ENCODE peak calls at places on chromosome 21, in nine cellular contexts. K is endothelial cell; C is NCI-H2171 treated with DMSO at 0.1 percent for 48 hours; F is non-pigmented ciliary epithelial cell; Q is T-helper 22 cell; H is EL; P is effector memory CD8-positive, alpha-beta T cell; Z is pancreas; X is hypothalamus. N is an unnamed sample.

GRCh38 chr21:37520801-37521200 is 154.2 kb downstream of the DYRK1A start:
- DNase-seq in K (no peak), C (no peak), F (no peak), Q (no peak), H (no peak), P (no peak), Z (no peak), X (no peak), N (no peak)

GRCh38 chr21:46500224-46500861 is 41.7 kb downstream of the DIP2A start:
- DNase-seq in K (no peak), C (no peak), F (no peak), Q (no peak), H (peak; percentile 35), P (no peak), Z (no peak), X (no peak), N (no peak)

GRCh38 chr21:36860736-36861594 is 105.5 kb downstream of the HLCS start:
- DNase-seq in K (no peak), C (no peak), F (peak; percentile 36), Q (no peak), H (peak; percentile 91), P (no peak), Z (no peak), X (no peak), N (no peak)

GRCh38 chr21:31235671-31236450 is 108.2 kb downstream of the TIAM1 start:
- DNase-seq in K (no peak), C (no peak), F (no peak), Q (no peak), H (peak; percentile 67), P (no peak), Z (no peak), X (no peak), N (no peak)

GRCh38 chr21:35048706-35049617 is at the start of gene RUNX1:
- DNase-seq in K (no peak), C (no peak), F (peak; percentile 83), Q (peak; percentile 79), H (peak; percentile 90), P (peak; percentile 80), Z (no peak), X (no peak), N (peak; percentile 61)

GRCh38 chr21:16194851-16195251 is 465.1 kb downstream of the USP25 start:
- DNase-seq in K (no peak), C (no peak), F (no peak), Q (no peak), H (peak; percentile 53), P (no peak), Z (no peak), X (no peak), N (no peak)

GRCh38 chr21:16358021-16358420 is 628.2 kb downstream of the USP25 start:
- DNase-seq in K (no peak), C (no peak), F (no peak), Q (no peak), H (no peak), P (no peak), Z (no peak), X (no peak), N (no peak)

GRCh38 chr21:44298301-44298700 is 1.6 kb upstream of the PFKL start:
- DNase-seq in K (no peak), C (peak; percentile 19), F (no peak), Q (no peak), H (peak; percentile 14), P (no peak), Z (no peak), X (no peak), N (no peak)

GRCh38 chr21:25977068-25977611 is 193.4 kb downstream of the APP start:
- DNase-seq in K (no peak), C (no peak), F (no peak), Q (no peak), H (no peak), P (no peak), Z (no peak), X (no peak), N (no peak)

GRCh38 chr21:21688877-21689276 is 690.7 kb downstream of the NCAM2 start:
- DNase-seq in K (peak; percentile 31), C (no peak), F (no peak), Q (no peak), H (peak; percentile 36), P (no peak), Z (no peak), X (no peak), N (no peak)

GRCh38 chr21:46111857-46112730 is 14.2 kb downstream of the COL6A2 start:
- DNase-seq in K (peak; percentile 3), C (no peak), F (no peak), Q (no peak), H (no peak), P (no peak), Z (peak; percentile 33), X (no peak), N (no peak)

GRCh38 chr21:34355570-34355969 is 8.2 kb upstream of the KCNE2 start:
- DNase-seq in K (no peak), C (no peak), F (no peak), Q (no peak), H (no peak), P (no peak), Z (no peak), X (no peak), N (no peak)

GRCh38 chr21:35249636-35250035 is 200.5 kb upstream of the RUNX1 start:
- DNase-seq in K (no peak), C (no peak), F (no peak), Q (no peak), H (no peak), P (no peak), Z (no peak), X (no peak), N (no peak)

GRCh38 chr21:18204931-18205330 is 39.7 kb upstream of the CHODL start:
- DNase-seq in K (no peak), C (no peak), F (no peak), Q (no peak), H (no peak), P (no peak), Z (no peak), X (no peak), N (no peak)

GRCh38 chr21:22743085-22743484 is 1744.9 kb downstream of the NCAM2 start:
- DNase-seq in K (no peak), C (peak; percentile 67), F (no peak), Q (no peak), H (no peak), P (no peak), Z (no peak), X (no peak), N (no peak)

GRCh38 chr21:34548782-34549376 is 36.9 kb upstream of the KCNE1 start:
- DNase-seq in K (no peak), C (no peak), F (no peak), Q (no peak), H (no peak), P (no peak), Z (no peak), X (no peak), N (no peak)

GRCh38 chr21:38490411-38491020 is 7.8 kb downstream of the ERG start:
- DNase-seq in K (no peak), C (no peak), F (no peak), Q (no peak), H (no peak), P (no peak), Z (no peak), X (no peak), N (no peak)

GRCh38 chr21:28538987-28539622 is 453.6 kb downstream of the LTN1 start:
- DNase-seq in K (no peak), C (no peak), F (peak; percentile 74), Q (no peak), H (peak; percentile 92), P (no peak), Z (no peak), X (no peak), N (peak; percentile 86)

GRCh38 chr21:33117268-33117888 is 47.4 kb downstream of the OLIG1 start:
- DNase-seq in K (no peak), C (no peak), F (no peak), Q (no peak), H (no peak), P (no peak), Z (no peak), X (no peak), N (no peak)

GRCh38 chr21:36260030-36260787 is 59.8 kb upstream of the MORC3 start:
- DNase-seq in K (peak; percentile 51), C (peak; percentile 36), F (no peak), Q (peak; percentile 8), H (peak; percentile 71), P (peak; percentile 64), Z (no peak), X (no peak), N (peak; percentile 21)

GRCh38 chr21:35686156-35686555 is 374.2 kb downstream of the SETD4 start:
- DNase-seq in K (no peak), C (no peak), F (no peak), Q (no peak), H (no peak), P (no peak), Z (no peak), X (no peak), N (no peak)

GRCh38 chr21:41141031-41141457 is 26.9 kb upstream of the BACE2 start:
- DNase-seq in K (no peak), C (no peak), F (no peak), Q (no peak), H (peak; percentile 84), P (no peak), Z (no peak), X (no peak), N (peak; percentile 10)

GRCh38 chr21:33033094-33033951 is 7.6 kb downstream of the OLIG2 start:
- DNase-seq in K (no peak), C (no peak), F (no peak), Q (no peak), H (no peak), P (no peak), Z (no peak), X (no peak), N (no peak)

GRCh38 chr21:27802816-27803475 is 836.1 kb upstream of the ADAMTS5 start:
- DNase-seq in K (peak; percentile 57), C (peak; percentile 11), F (no peak), Q (no peak), H (peak; percentile 41), P (no peak), Z (no peak), X (no peak), N (no peak)

GRCh38 chr21:17802568-17802967 is 16.6 kb downstream of the C21orf91 start:
- DNase-seq in K (no peak), C (no peak), F (peak; percentile 35), Q (no peak), H (peak; percentile 72), P (no peak), Z (no peak), X (no peak), N (peak; percentile 77)

GRCh38 chr21:25396135-25396711 is 211.1 kb downstream of the MRPL39 start:
- DNase-seq in K (no peak), C (no peak), F (no peak), Q (no peak), H (no peak), P (no peak), Z (no peak), X (no peak), N (no peak)

GRCh38 chr21:42243026-42243425 is 24.1 kb downstream of the ABCG1 start:
- DNase-seq in K (no peak), C (no peak), F (no peak), Q (no peak), H (no peak), P (no peak), Z (no peak), X (no peak), N (no peak)

GRCh38 chr21:35026153-35026499 is 23.0 kb downstream of the RUNX1 start:
- DNase-seq in K (no peak), C (no peak), F (no peak), Q (no peak), H (no peak), P (no peak), Z (no peak), X (no peak), N (no peak)

GRCh38 chr21:35048183-35048601 is 910 bp downstream of the RUNX1 start:
- DNase-seq in K (no peak), C (no peak), F (no peak), Q (no peak), H (peak; percentile 57), P (no peak), Z (no peak), X (no peak), N (no peak)

GRCh38 chr21:44916965-44917364 is 3.7 kb downstream of the ITGB2 start:
- DNase-seq in K (no peak), C (no peak), F (no peak), Q (no peak), H (no peak), P (no peak), Z (no peak), X (no peak), N (no peak)

GRCh38 chr21:17660449-17660848 is 47.7 kb upstream of the BTG3 start:
- DNase-seq in K (no peak), C (no peak), F (no peak), Q (no peak), H (peak; percentile 1), P (no peak), Z (no peak), X (no peak), N (no peak)